ENCODE peak calls at places on chromosomes 7 and 10, in eight cellular contexts. R is adrenal gland; G is body of pancreas; P is Caco-2; M is T follicular helper cell; V is activated CD8-positive, alpha-beta T cell treated with anti-CD3 and anti-CD28 coated beads, Interleukin-2, amount 10 ng/mL, durations not matched to agents 7 days and 5 days; S is germinal center; B is stimulated activated naive B cell treated with anti-CD40 and anti-IgM and Interleukin-4, amounts not matched to agents 10 μg/mL and 1 μg/mL and 100 μg/mL, for 72 hours. T is an unnamed sample.

GRCh38 chr10:124200011-124200410 is 106.6 kb upstream of the CHST15 start:
- DNase-seq in S (no peak), P (no peak), B (no peak), M (no peak), R (no peak), V (no peak), G (no peak), T (no peak)

GRCh38 chr10:101840102-101840684 is 3.4 kb downstream of the KCNIP2 start:
- DNase-seq in G (no peak), S (no peak), B (no peak), V (peak; percentile 50), M (no peak), P (no peak), R (no peak), T (no peak)

GRCh38 chr7:124263232-124263827 is 230.5 kb upstream of the TMEM229A start:
- DNase-seq in M (no peak), G (no peak), P (no peak), B (no peak), V (no peak), R (no peak), S (no peak), T (no peak)

GRCh38 chr7:70920886-70921285 is 211.1 kb upstream of the GALNT17 start:
- DNase-seq in M (no peak), S (no peak), R (no peak), P (no peak), V (no peak), B (no peak), G (no peak), T (no peak)

GRCh38 chr7:9889557-9889956 is 1084.1 kb upstream of the PHF14 start:
- DNase-seq in S (no peak), M (no peak), P (no peak), B (no peak), V (no peak), R (no peak), G (no peak), T (no peak)

GRCh38 chr7:48337012-48337621 is 165.9 kb downstream of the ABCA13 start:
- DNase-seq in B (no peak), S (no peak), R (peak; percentile 24), P (no peak), V (no peak), G (no peak), M (no peak), T (no peak)

GRCh38 chr7:138750926-138751464 is 46.8 kb upstream of the TMEM213 start:
- DNase-seq in B (no peak), S (no peak), M (no peak), P (no peak), G (no peak), R (no peak), V (no peak), T (no peak)

GRCh38 chr7:51251292-51251691 is 65.3 kb downstream of the COBL start:
- DNase-seq in P (no peak), S (no peak), R (no peak), V (no peak), G (no peak), B (no peak), M (no peak), T (no peak)

GRCh38 chr10:33617381-33617780 is 282.9 kb upstream of the NRP1 start:
- DNase-seq in V (no peak), P (no peak), R (no peak), M (no peak), G (no peak), B (no peak), S (no peak), T (no peak)

GRCh38 chr7:77753173-77753572 is 45.1 kb downstream of the TMEM60 start:
- DNase-seq in V (no peak), R (no peak), M (no peak), P (no peak), G (no peak), B (no peak), S (no peak), T (no peak)

GRCh38 chr10:109403551-109403950 is 519.8 kb downstream of the XPNPEP1 start:
- DNase-seq in P (no peak), B (no peak), V (no peak), G (no peak), R (no peak), S (no peak), M (no peak), T (no peak)

GRCh38 chr7:28957064-28957821 is 887 bp downstream of the TRIL start:
- DNase-seq in R (peak; percentile 29), S (peak; percentile 31), M (no peak), V (no peak), P (no peak), G (no peak), B (no peak), T (no peak)

GRCh38 chr7:79452032-79452494 is 1.4 kb downstream of the MAGI2 start:
- DNase-seq in M (no peak), S (no peak), R (peak; percentile 92), V (no peak), G (peak; percentile 78), P (no peak), B (no peak), T (peak; percentile 19)

GRCh38 chr10:93463723-93464511 is 18.2 kb downstream of the MYOF start:
- DNase-seq in P (no peak), M (no peak), R (no peak), B (no peak), V (no peak), S (no peak), G (peak; percentile 29), T (no peak)

GRCh38 chr10:125605167-125605566 is 77.8 kb downstream of the TEX36 start:
- DNase-seq in R (no peak), B (no peak), G (no peak), S (no peak), M (no peak), V (no peak), P (no peak), T (no peak)

GRCh38 chr10:130337305-130337640 is 201.1 kb downstream of the GLRX3 start:
- DNase-seq in G (no peak), R (no peak), V (no peak), M (no peak), P (no peak), S (no peak), B (no peak), T (no peak)

GRCh38 chr7:135923700-135924261 is 53.4 kb downstream of the MTPN start:
- DNase-seq in R (peak; percentile 31), S (no peak), G (no peak), B (no peak), P (no peak), V (no peak), M (no peak), T (no peak)

GRCh38 chr7:37039131-37039719 is 314.9 kb upstream of the AOAH start:
- DNase-seq in M (no peak), G (no peak), B (no peak), S (no peak), P (no peak), R (no peak), V (no peak), T (no peak)

GRCh38 chr7:7051221-7051877 is 131.0 kb upstream of the C1GALT1 start:
- DNase-seq in V (no peak), B (peak; percentile 9), S (no peak), P (no peak), M (no peak), R (no peak), G (no peak), T (no peak)

GRCh38 chr7:50264908-50265307 is 39.6 kb upstream of the IKZF1 start:
- DNase-seq in S (no peak), G (no peak), B (no peak), V (peak; percentile 54), M (no peak), P (no peak), R (no peak), T (no peak)

GRCh38 chr7:90816511-90817142 is 220.5 kb downstream of the CDK14 start:
- DNase-seq in S (no peak), G (no peak), M (no peak), B (peak; percentile 13), R (no peak), P (no peak), V (no peak), T (no peak)

GRCh38 chr10:47418321-47418720 is 34.2 kb upstream of the ZNF488 start:
- DNase-seq in M (no peak), B (no peak), G (no peak), P (no peak), V (no peak), S (no peak), R (no peak), T (no peak)

GRCh38 chr10:51188013-51188412 is 113.7 kb downstream of the PRKG1 start:
- DNase-seq in P (no peak), S (no peak), V (no peak), M (no peak), R (no peak), B (no peak), G (no peak), T (no peak)

GRCh38 chr7:121591916-121592315 is 195.8 kb upstream of the FAM3C start:
- DNase-seq in R (no peak), S (no peak), G (peak; percentile 70), B (no peak), M (no peak), V (no peak), P (no peak), T (no peak)

GRCh38 chr10:130012129-130012528 is 48.1 kb upstream of the EBF3 start:
- DNase-seq in B (no peak), S (no peak), P (no peak), R (no peak), G (no peak), M (no peak), V (no peak), T (no peak)

GRCh38 chr7:150665075-150665794 is 20.3 kb upstream of the GIMAP2 start:
- DNase-seq in B (no peak), V (no peak), G (no peak), M (peak; percentile 25), R (no peak), S (no peak), P (no peak), T (no peak)

GRCh38 chr7:6652446-6653011 is 15.4 kb downstream of the ZNF316 start:
- DNase-seq in B (no peak), R (no peak), V (no peak), P (no peak), M (no peak), S (no peak), G (no peak), T (peak; percentile 5)

GRCh38 chr10:52313350-52314006 is 603 bp upstream of the DKK1 start:
- DNase-seq in B (no peak), S (peak; percentile 2), V (no peak), P (peak; percentile 82), R (no peak), G (no peak), M (no peak), T (no peak)

GRCh38 chr7:80372415-80372814 is 139.4 kb downstream of the GNAT3 start:
- DNase-seq in G (no peak), R (no peak), B (no peak), P (no peak), M (no peak), S (no peak), V (no peak), T (no peak)

GRCh38 chr10:59622320-59622901 is 87.2 kb downstream of the SLC16A9 start:
- DNase-seq in R (peak; percentile 52), B (peak; percentile 6), V (peak; percentile 33), S (peak; percentile 12), G (peak; percentile 49), P (peak; percentile 74), M (no peak), T (peak; percentile 3)

GRCh38 chr7:52992479-52993195 is 42.8 kb upstream of the POM121L12 start:
- DNase-seq in R (no peak), G (no peak), P (no peak), V (no peak), B (no peak), S (no peak), M (no peak), T (no peak)

GRCh38 chr10:18214692-18215563 is 74.7 kb downstream of the CACNB2 start:
- DNase-seq in M (no peak), B (peak; percentile 11), V (peak; percentile 30), P (peak; percentile 46), S (peak; percentile 23), R (peak; percentile 64), G (peak; percentile 46), T (no peak)

GRCh38 chr7:72492446-72492845 is 80.3 kb upstream of the CALN1 start:
- DNase-seq in R (peak; percentile 44), G (no peak), V (no peak), M (no peak), B (no peak), S (no peak), P (no peak), T (no peak)

GRCh38 chr10:95741807-95742528 is 14.0 kb upstream of the ENTPD1 start:
- DNase-seq in P (no peak), B (peak; percentile 70), G (no peak), R (peak; percentile 45), V (no peak), M (no peak), S (peak; percentile 59), T (no peak)